ENCODE peak calls at places on chromosomes 2 and 18, in nine cellular contexts. One of them, this sample, is unnamed.

GRCh38 chr2:202944403-202944802 is 32.3 kb downstream of the CARF start:
- DNase-seq in NCI-H1092: no peak
- DNase-seq in HS-5: no peak
- DNase-seq in sigmoid colon: no peak
- DNase-seq in NCI-H510A treated with DMSO at 0.1 percent for 48 hours: no peak
- DNase-seq in GDM1: no peak
- DNase-seq in foreskin keratinocyte: no peak
- DNase-seq in fibroblast of lung: peak; percentile 61
- DNase-seq in NCI-H774: no peak
- DNase-seq in this sample: no peak

GRCh38 chr2:10954416-10954815 is 42.7 kb downstream of the KCNF1 start:
- DNase-seq in NCI-H1092: no peak
- DNase-seq in HS-5: no peak
- DNase-seq in sigmoid colon: no peak
- DNase-seq in NCI-H510A treated with DMSO at 0.1 percent for 48 hours: no peak
- DNase-seq in GDM1: no peak
- DNase-seq in foreskin keratinocyte: no peak
- DNase-seq in fibroblast of lung: no peak
- DNase-seq in NCI-H774: no peak
- DNase-seq in this sample: no peak

GRCh38 chr2:189569295-189569925 is 11.2 kb downstream of the SLC40A1 start:
- DNase-seq in NCI-H1092: no peak
- DNase-seq in HS-5: no peak
- DNase-seq in sigmoid colon: no peak
- DNase-seq in NCI-H510A treated with DMSO at 0.1 percent for 48 hours: no peak
- DNase-seq in GDM1: no peak
- DNase-seq in foreskin keratinocyte: no peak
- DNase-seq in fibroblast of lung: peak; percentile 41
- DNase-seq in NCI-H774: no peak
- DNase-seq in this sample: no peak

GRCh38 chr2:16067444-16068232 is 127.3 kb downstream of the MYCN start:
- DNase-seq in NCI-H1092: no peak
- DNase-seq in HS-5: no peak
- DNase-seq in sigmoid colon: no peak
- DNase-seq in NCI-H510A treated with DMSO at 0.1 percent for 48 hours: no peak
- DNase-seq in GDM1: no peak
- DNase-seq in foreskin keratinocyte: no peak
- DNase-seq in fibroblast of lung: no peak
- DNase-seq in NCI-H774: no peak
- DNase-seq in this sample: no peak

GRCh38 chr18:12703714-12704113 is 872 bp downstream of the PSMG2 start:
- DNase-seq in NCI-H1092: no peak
- DNase-seq in HS-5: no peak
- DNase-seq in sigmoid colon: no peak
- DNase-seq in NCI-H510A treated with DMSO at 0.1 percent for 48 hours: no peak
- DNase-seq in GDM1: no peak
- DNase-seq in foreskin keratinocyte: no peak
- DNase-seq in fibroblast of lung: peak; percentile 47
- DNase-seq in NCI-H774: no peak
- DNase-seq in this sample: no peak

GRCh38 chr2:113240915-113241911 is 37.5 kb downstream of the PAX8 start:
- DNase-seq in NCI-H1092: no peak
- DNase-seq in HS-5: peak; percentile 100
- DNase-seq in sigmoid colon: peak; percentile 87
- DNase-seq in NCI-H510A treated with DMSO at 0.1 percent for 48 hours: no peak
- DNase-seq in GDM1: peak; percentile 31
- DNase-seq in foreskin keratinocyte: peak; percentile 100
- DNase-seq in fibroblast of lung: peak; percentile 100
- DNase-seq in NCI-H774: no peak
- DNase-seq in this sample: no peak

GRCh38 chr18:10449396-10449795 is 5.0 kb upstream of the APCDD1 start:
- DNase-seq in NCI-H1092: no peak
- DNase-seq in HS-5: no peak
- DNase-seq in sigmoid colon: no peak
- DNase-seq in NCI-H510A treated with DMSO at 0.1 percent for 48 hours: no peak
- DNase-seq in GDM1: no peak
- DNase-seq in foreskin keratinocyte: no peak
- DNase-seq in fibroblast of lung: peak; percentile 27
- DNase-seq in NCI-H774: no peak
- DNase-seq in this sample: no peak

GRCh38 chr2:201235865-201236811 is 24.2 kb upstream of the CASP8 start:
- DNase-seq in NCI-H1092: no peak
- DNase-seq in HS-5: peak; percentile 70
- DNase-seq in sigmoid colon: peak; percentile 74
- DNase-seq in NCI-H510A treated with DMSO at 0.1 percent for 48 hours: peak; percentile 26
- DNase-seq in GDM1: peak; percentile 12
- DNase-seq in foreskin keratinocyte: no peak
- DNase-seq in fibroblast of lung: peak; percentile 67
- DNase-seq in NCI-H774: peak; percentile 14
- DNase-seq in this sample: no peak

GRCh38 chr18:11995445-11996189 is 14.3 kb downstream of the IMPA2 start:
- DNase-seq in NCI-H1092: peak; percentile 7
- DNase-seq in HS-5: no peak
- DNase-seq in sigmoid colon: peak; percentile 91
- DNase-seq in NCI-H510A treated with DMSO at 0.1 percent for 48 hours: peak; percentile 58
- DNase-seq in GDM1: peak; percentile 76
- DNase-seq in foreskin keratinocyte: peak; percentile 55
- DNase-seq in fibroblast of lung: peak; percentile 66
- DNase-seq in NCI-H774: peak; percentile 52
- DNase-seq in this sample: peak; percentile 27

GRCh38 chr18:36833120-36833519 is 4.2 kb downstream of the KIAA1328 start:
- DNase-seq in NCI-H1092: no peak
- DNase-seq in HS-5: no peak
- DNase-seq in sigmoid colon: no peak
- DNase-seq in NCI-H510A treated with DMSO at 0.1 percent for 48 hours: no peak
- DNase-seq in GDM1: no peak
- DNase-seq in foreskin keratinocyte: no peak
- DNase-seq in fibroblast of lung: no peak
- DNase-seq in NCI-H774: no peak
- DNase-seq in this sample: no peak

GRCh38 chr2:155431004-155431507 is 732.6 kb downstream of the KCNJ3 start:
- DNase-seq in NCI-H1092: no peak
- DNase-seq in HS-5: no peak
- DNase-seq in sigmoid colon: peak; percentile 25
- DNase-seq in NCI-H510A treated with DMSO at 0.1 percent for 48 hours: no peak
- DNase-seq in GDM1: no peak
- DNase-seq in foreskin keratinocyte: no peak
- DNase-seq in fibroblast of lung: no peak
- DNase-seq in NCI-H774: no peak
- DNase-seq in this sample: no peak

GRCh38 chr2:42513252-42513918 is 19.6 kb upstream of the KCNG3 start:
- DNase-seq in NCI-H1092: no peak
- DNase-seq in HS-5: no peak
- DNase-seq in sigmoid colon: no peak
- DNase-seq in NCI-H510A treated with DMSO at 0.1 percent for 48 hours: peak; percentile 20
- DNase-seq in GDM1: no peak
- DNase-seq in foreskin keratinocyte: peak; percentile 55
- DNase-seq in fibroblast of lung: peak; percentile 38
- DNase-seq in NCI-H774: no peak
- DNase-seq in this sample: no peak

GRCh38 chr2:218332288-218332687 is 24.4 kb upstream of the CATIP start:
- DNase-seq in NCI-H1092: no peak
- DNase-seq in HS-5: no peak
- DNase-seq in sigmoid colon: no peak
- DNase-seq in NCI-H510A treated with DMSO at 0.1 percent for 48 hours: no peak
- DNase-seq in GDM1: no peak
- DNase-seq in foreskin keratinocyte: no peak
- DNase-seq in fibroblast of lung: no peak
- DNase-seq in NCI-H774: no peak
- DNase-seq in this sample: no peak

GRCh38 chr2:127194447-127194846 is 25.7 kb downstream of the CYP27C1 start:
- DNase-seq in NCI-H1092: no peak
- DNase-seq in HS-5: no peak
- DNase-seq in sigmoid colon: peak; percentile 14
- DNase-seq in NCI-H510A treated with DMSO at 0.1 percent for 48 hours: no peak
- DNase-seq in GDM1: no peak
- DNase-seq in foreskin keratinocyte: no peak
- DNase-seq in fibroblast of lung: no peak
- DNase-seq in NCI-H774: no peak
- DNase-seq in this sample: no peak

GRCh38 chr2:3420076-3420848 is 40.8 kb downstream of the TRAPPC12 start:
- DNase-seq in NCI-H1092: no peak
- DNase-seq in HS-5: no peak
- DNase-seq in sigmoid colon: no peak
- DNase-seq in NCI-H510A treated with DMSO at 0.1 percent for 48 hours: no peak
- DNase-seq in GDM1: no peak
- DNase-seq in foreskin keratinocyte: no peak
- DNase-seq in fibroblast of lung: no peak
- DNase-seq in NCI-H774: no peak
- DNase-seq in this sample: no peak